ENCODE peak calls at places on chromosomes 16 and 17, in four cellular contexts. P is HT1080, I is mucosa of gallbladder, T is GM12865. D is an unnamed sample.

GRCh38 chr16:67115649-67116048 is 5.9 kb downstream of the PHAF1 start:
- DNase-seq in P (peak), I (no peak), T (no peak), D (no peak)

GRCh38 chr17:72104164-72104862 is 16.5 kb upstream of the SOX9 start:
- DNase-seq in P (no peak), I (no peak), T (no peak), D (no peak)

GRCh38 chr17:71726320-71726719 is 394.5 kb upstream of the SOX9 start:
- DNase-seq in P (no peak), I (no peak), T (no peak), D (no peak)

GRCh38 chr17:58837699-58838098 is 82.0 kb downstream of the PPM1E start:
- DNase-seq in P (no peak), I (no peak), T (no peak), D (no peak)

GRCh38 chr16:5056347-5056746 is 9.4 kb downstream of the C16orf89 start:
- DNase-seq in P (no peak), I (no peak), T (peak), D (no peak)

GRCh38 chr16:15782573-15783365 is 74.1 kb downstream of the MYH11 start:
- DNase-seq in P (peak), I (no peak), T (no peak), D (no peak)

GRCh38 chr17:18031955-18032354 is 7.0 kb downstream of the ATPAF2 start:
- DNase-seq in P (peak), I (no peak), T (no peak), D (no peak)

GRCh38 chr17:65278820-65279184 is 141.6 kb downstream of the RGS9 start:
- DNase-seq in P (no peak), I (no peak), T (no peak), D (no peak)

GRCh38 chr16:54489225-54489781 is 202.7 kb upstream of the IRX3 start:
- DNase-seq in P (no peak), I (no peak), T (no peak), D (no peak)